ENCODE peak calls at places on chromosomes 16 and 17, in nine cellular contexts. G is activated CD8-positive, alpha-beta memory T cell treated with anti-CD3 and anti-CD28 coated beads for 1 hour; B is left ventricle myocardium superior; C is stimulated activated CD8-positive, alpha-beta memory T cell treated with anti-CD3 and anti-CD28 coated beads, Interleukin-4, amount 100 ng/mL, for 24 hours; K is CD8-positive, alpha-beta T cell; Y is AG08396; T is T-helper 2 cell; N is NCI-H2171 treated with DMSO at 0.1 percent for 48 hours; H is brain microvascular endothelial cell. R is an unnamed sample.

GRCh38 chr16:23302045-23302956 is at the start of gene SCNN1B:
- DNase-seq in G (no peak), B (peak), C (no peak), K (no peak), Y (no peak), T (no peak), N (peak), H (no peak), R (no peak)

GRCh38 chr17:38338053-38338452 is 5.7 kb downstream of the GPR179 start:
- DNase-seq in G (no peak), B (no peak), C (no peak), K (no peak), Y (no peak), T (no peak), N (peak), H (no peak), R (no peak)

GRCh38 chr16:72312862-72313261 is 140.9 kb upstream of the PMFBP1 start:
- DNase-seq in G (no peak), B (no peak), C (no peak), K (no peak), Y (no peak), T (no peak), N (no peak), H (peak), R (no peak)

GRCh38 chr16:73028263-73028662 is 19.7 kb downstream of the ZFHX3 start:
- DNase-seq in G (no peak), B (no peak), C (no peak), K (no peak), Y (no peak), T (no peak), N (no peak), H (no peak), R (no peak)

GRCh38 chr17:7133424-7133823 is 18.8 kb upstream of the ASGR2 start:
- DNase-seq in G (no peak), B (peak), C (peak), K (peak), Y (no peak), T (peak), N (no peak), H (no peak), R (peak)

GRCh38 chr16:86946396-86946795 is 368.0 kb downstream of the FOXL1 start:
- DNase-seq in G (no peak), B (no peak), C (no peak), K (no peak), Y (peak), T (no peak), N (no peak), H (peak), R (no peak)

GRCh38 chr16:11139624-11140375 is 116.2 kb downstream of the SOCS1 start:
- DNase-seq in G (no peak), B (no peak), C (peak), K (peak), Y (no peak), T (no peak), N (no peak), H (no peak), R (no peak)

GRCh38 chr17:34614698-34615097 is 35.3 kb downstream of the TMEM132E start:
- DNase-seq in G (no peak), B (no peak), C (no peak), K (no peak), Y (no peak), T (no peak), N (peak), H (no peak), R (no peak)

GRCh38 chr17:27550974-27551505 is 79.9 kb upstream of the LGALS9 start:
- DNase-seq in G (no peak), B (no peak), C (no peak), K (no peak), Y (no peak), T (no peak), N (no peak), H (no peak), R (no peak)

GRCh38 chr17:64057701-64058263 is 37.3 kb upstream of the ICAM2 start:
- DNase-seq in G (no peak), B (no peak), C (no peak), K (no peak), Y (no peak), T (no peak), N (no peak), H (no peak), R (no peak)

GRCh38 chr17:76947771-76948170 is 79.6 kb downstream of the MGAT5B start:
- DNase-seq in G (no peak), B (no peak), C (no peak), K (no peak), Y (no peak), T (no peak), N (no peak), H (no peak), R (no peak)

GRCh38 chr17:59154721-59155438 is at the start of gene SKA2:
- DNase-seq in G (peak), B (peak), C (peak), K (peak), Y (peak), T (peak), N (peak), H (no peak), R (peak)

GRCh38 chr17:5821813-5822212 is 237.5 kb upstream of the NLRP1 start:
- DNase-seq in G (no peak), B (no peak), C (no peak), K (no peak), Y (no peak), T (no peak), N (no peak), H (no peak), R (no peak)

GRCh38 chr17:59890720-59891119 is 2.0 kb downstream of the TUBD1 start:
- DNase-seq in G (no peak), B (no peak), C (no peak), K (no peak), Y (peak), T (no peak), N (no peak), H (peak), R (no peak)

GRCh38 chr16:84754353-84754856 is 54.6 kb downstream of the USP10 start:
- DNase-seq in G (peak), B (no peak), C (no peak), K (peak), Y (peak), T (no peak), N (peak), H (peak), R (peak)

GRCh38 chr17:48611213-48611612 is 396 bp upstream of the HOXB7 start:
- DNase-seq in G (no peak), B (no peak), C (no peak), K (no peak), Y (no peak), T (no peak), N (peak), H (no peak), R (no peak)

GRCh38 chr17:27438631-27439030 is 17.6 kb upstream of the KSR1 start:
- DNase-seq in G (no peak), B (no peak), C (no peak), K (no peak), Y (no peak), T (no peak), N (no peak), H (no peak), R (no peak)

GRCh38 chr17:73546770-73547345 is 97.4 kb downstream of the SDK2 start:
- DNase-seq in G (no peak), B (peak), C (peak), K (peak), Y (no peak), T (no peak), N (no peak), H (no peak), R (no peak)

GRCh38 chr17:7704601-7705268 is at the start of gene EFNB3:
- DNase-seq in G (no peak), B (no peak), C (no peak), K (no peak), Y (no peak), T (no peak), N (peak), H (no peak), R (no peak)

GRCh38 chr17:31446195-31446967 is 54.9 kb downstream of the RAB11FIP4 start:
- DNase-seq in G (no peak), B (no peak), C (no peak), K (no peak), Y (no peak), T (no peak), N (no peak), H (no peak), R (no peak)

GRCh38 chr16:18050777-18051176 is 285.8 kb downstream of the NPIPA8 start:
- DNase-seq in G (no peak), B (no peak), C (no peak), K (no peak), Y (no peak), T (no peak), N (no peak), H (no peak), R (no peak)

GRCh38 chr17:32504166-32504990 is 17.6 kb downstream of the CDK5R1 start:
- DNase-seq in G (no peak), B (no peak), C (no peak), K (no peak), Y (no peak), T (no peak), N (no peak), H (no peak), R (no peak)

GRCh38 chr17:36602030-36602737 is 801 bp downstream of the MRM1 start:
- DNase-seq in G (no peak), B (no peak), C (no peak), K (no peak), Y (no peak), T (no peak), N (peak), H (no peak), R (no peak)

GRCh38 chr17:32314636-32315035 is 27.3 kb downstream of the C17orf75 start:
- DNase-seq in G (no peak), B (no peak), C (no peak), K (no peak), Y (no peak), T (no peak), N (peak), H (no peak), R (no peak)

GRCh38 chr16:73232555-73233422 is 184.9 kb upstream of the ZFHX3 start:
- DNase-seq in G (no peak), B (peak), C (no peak), K (no peak), Y (peak), T (no peak), N (peak), H (peak), R (no peak)

GRCh38 chr16:49639739-49640388 is 216.0 kb downstream of the ZNF423 start:
- DNase-seq in G (no peak), B (peak), C (no peak), K (no peak), Y (peak), T (no peak), N (no peak), H (peak), R (no peak)

GRCh38 chr17:66296289-66296725 is 6.1 kb upstream of the PRKCA start:
- DNase-seq in G (no peak), B (no peak), C (no peak), K (no peak), Y (no peak), T (no peak), N (no peak), H (no peak), R (no peak)

GRCh38 chr17:76924345-76925332 is 56.4 kb downstream of the MGAT5B start:
- DNase-seq in G (no peak), B (no peak), C (no peak), K (no peak), Y (no peak), T (no peak), N (peak), H (no peak), R (no peak)

GRCh38 chr16:53334581-53334980 is 99.7 kb upstream of the RBL2 start:
- DNase-seq in G (no peak), B (no peak), C (no peak), K (no peak), Y (no peak), T (no peak), N (no peak), H (no peak), R (no peak)

GRCh38 chr16:30609002-30609927 is 924 bp downstream of the ZNF689 start:
- DNase-seq in G (no peak), B (peak), C (peak), K (peak), Y (peak), T (peak), N (peak), H (peak), R (no peak)